ENCODE peak calls at places on chromosome 4, in six cellular contexts. V is lung microvascular endothelial cell, W is globus pallidus, P is H9, Q is astrocyte of the spinal cord, D is EL. H is an unnamed sample.

GRCh38 chr4:147194107-147194506 is 248.4 kb upstream of the TTC29 start:
- DNase-seq in V (no peak), W (no peak), P (no peak), Q (no peak), D (no peak), H (no peak)

GRCh38 chr4:176676901-176677300 is 115.8 kb downstream of the VEGFC start:
- DNase-seq in V (no peak), W (no peak), P (no peak), Q (no peak), D (no peak), H (no peak)

GRCh38 chr4:153465583-153465921 is 608 bp upstream of the TMEM131L start:
- DNase-seq in V (peak), W (peak), P (no peak), Q (peak), D (peak), H (peak)

GRCh38 chr4:127936974-127937373 is 28.0 kb downstream of the MFSD8 start:
- DNase-seq in V (no peak), W (no peak), P (no peak), Q (peak), D (peak), H (no peak)

GRCh38 chr4:124202106-124202505 is 510.4 kb downstream of the ANKRD50 start:
- DNase-seq in V (no peak), W (no peak), P (no peak), Q (peak), D (no peak), H (no peak)

GRCh38 chr4:175651701-175652100 is 160.4 kb downstream of the GPM6A start:
- DNase-seq in V (no peak), W (no peak), P (no peak), Q (no peak), D (no peak), H (no peak)

GRCh38 chr4:56641494-56642051 is 39.5 kb downstream of the HOPX start:
- DNase-seq in V (no peak), W (no peak), P (no peak), Q (peak), D (peak), H (no peak)

GRCh38 chr4:83240379-83240875 is 44.2 kb downstream of the COQ2 start:
- DNase-seq in V (no peak), W (peak), P (no peak), Q (no peak), D (no peak), H (no peak)

GRCh38 chr4:140497776-140498636 is at the start of gene MGAT4D:
- DNase-seq in V (no peak), W (no peak), P (peak), Q (no peak), D (no peak), H (no peak)

GRCh38 chr4:162061214-162061613 is 102.6 kb downstream of the FSTL5 start:
- DNase-seq in V (no peak), W (no peak), P (peak), Q (peak), D (peak), H (no peak)

GRCh38 chr4:77636902-77637301 is 31.3 kb downstream of the CXCL13 start:
- DNase-seq in V (peak), W (no peak), P (no peak), Q (peak), D (peak), H (no peak)

GRCh38 chr4:77358315-77358928 is 201.4 kb downstream of the CCNG2 start:
- DNase-seq in V (peak), W (peak), P (peak), Q (peak), D (peak), H (peak)

GRCh38 chr4:158885564-158885963 is 116.7 kb downstream of the FNIP2 start:
- DNase-seq in V (no peak), W (no peak), P (no peak), Q (no peak), D (no peak), H (no peak)

GRCh38 chr4:53605783-53606182 is 14.5 kb upstream of the LNX1 start:
- DNase-seq in V (peak), W (no peak), P (no peak), Q (no peak), D (no peak), H (no peak)

GRCh38 chr4:48968814-48969213 is 17.3 kb upstream of the CWH43 start:
- DNase-seq in V (no peak), W (no peak), P (no peak), Q (peak), D (peak), H (no peak)

GRCh38 chr4:102246416-102246815 is 98.9 kb downstream of the SLC39A8 start:
- DNase-seq in V (no peak), W (no peak), P (no peak), Q (no peak), D (no peak), H (no peak)

GRCh38 chr4:145619639-145619996 is 433 bp downstream of the MMAA start:
- DNase-seq in V (peak), W (no peak), P (no peak), Q (no peak), D (no peak), H (no peak)

GRCh38 chr4:17174751-17175150 is 276.3 kb upstream of the LDB2 start:
- DNase-seq in V (no peak), W (no peak), P (no peak), Q (no peak), D (no peak), H (no peak)

GRCh38 chr4:45033676-45034410 is 307.5 kb upstream of the GNPDA2 start:
- DNase-seq in V (no peak), W (no peak), P (peak), Q (no peak), D (no peak), H (no peak)

GRCh38 chr4:140100771-140101170 is 53.2 kb downstream of the MAML3 start:
- DNase-seq in V (no peak), W (no peak), P (no peak), Q (peak), D (no peak), H (no peak)

GRCh38 chr4:114263233-114263632 is 283.8 kb upstream of the ARSJ start:
- DNase-seq in V (peak), W (no peak), P (no peak), Q (peak), D (peak), H (no peak)

GRCh38 chr4:108885211-108885610 is 122.4 kb upstream of the ETNPPL start:
- DNase-seq in V (no peak), W (no peak), P (no peak), Q (peak), D (peak), H (no peak)

GRCh38 chr4:44100456-44100855 is 348.2 kb downstream of the KCTD8 start:
- DNase-seq in V (peak), W (no peak), P (no peak), Q (no peak), D (no peak), H (no peak)

GRCh38 chr4:5162909-5163508 is 111.7 kb downstream of the STK32B start:
- DNase-seq in V (no peak), W (no peak), P (peak), Q (no peak), D (no peak), H (peak)

GRCh38 chr4:185210102-185210981 is 944 bp downstream of the SNX25 start:
- DNase-seq in V (peak), W (peak), P (peak), Q (peak), D (peak), H (peak)

GRCh38 chr4:177485528-177485927 is 43.3 kb upstream of the AGA start:
- DNase-seq in V (no peak), W (no peak), P (no peak), Q (peak), D (peak), H (no peak)

GRCh38 chr4:111937368-111937767 is 207.9 kb upstream of the FAM241A start:
- DNase-seq in V (peak), W (no peak), P (no peak), Q (peak), D (peak), H (peak)

GRCh38 chr4:8589336-8589735 is 3.2 kb upstream of the CPZ start:
- DNase-seq in V (no peak), W (no peak), P (no peak), Q (no peak), D (no peak), H (no peak)

GRCh38 chr4:53196872-53197759 is 168.7 kb downstream of the SCFD2 start:
- DNase-seq in V (peak), W (peak), P (no peak), Q (peak), D (peak), H (peak)

GRCh38 chr4:109548655-109549054 is 11.4 kb upstream of the MCUB start:
- DNase-seq in V (peak), W (no peak), P (no peak), Q (peak), D (peak), H (no peak)

GRCh38 chr4:17347445-17347844 is 164.4 kb downstream of the QDPR start:
- DNase-seq in V (peak), W (peak), P (peak), Q (peak), D (peak), H (peak)

GRCh38 chr4:32460972-32461371 is 1740.8 kb downstream of the PCDH7 start:
- DNase-seq in V (no peak), W (no peak), P (no peak), Q (no peak), D (no peak), H (no peak)

GRCh38 chr4:170391066-170391754 is 301.5 kb upstream of the AADAT start:
- DNase-seq in V (no peak), W (no peak), P (no peak), Q (peak), D (peak), H (no peak)

GRCh38 chr4:139229534-139230039 is 50.4 kb downstream of the MGARP start:
- DNase-seq in V (peak), W (peak), P (no peak), Q (peak), D (peak), H (peak)

GRCh38 chr4:41746440-41747229 is 1.9 kb downstream of the PHOX2B start:
- DNase-seq in V (no peak), W (no peak), P (peak), Q (no peak), D (no peak), H (no peak)

H was measured in HEK293T.